ENCODE peak calls at places on chromosomes 16 and 17, in eight cellular contexts. P is bronchial epithelial cell, J is neural progenitor cell, G is ovary, R is glutamatergic neuron, H is thoracic aorta, W is WTC11, T is RWPE1. C is an unnamed sample.
A peak's percentile ranks its signal among the peaks of the same experiment; 100 is the strongest.

GRCh38 chr17:18122991-18123753 is 14.6 kb downstream of the MYO15A start:
- DNase-seq in H (no peak), J (no peak), G (no peak), T (no peak), W (no peak), R (no peak), P (no peak), C (no peak)

GRCh38 chr17:14143678-14144077 is 74.4 kb downstream of the COX10 start:
- DNase-seq in P (peak; percentile 37), W (no peak), G (no peak), H (no peak), T (no peak), J (no peak), R (no peak), C (no peak)

GRCh38 chr17:42050360-42051012 is at the start of gene C17orf113:
- DNase-seq in J (peak; percentile 88), G (peak; percentile 64), T (peak; percentile 55), H (no peak), R (peak; percentile 80), P (no peak), W (peak; percentile 75), C (no peak)

GRCh38 chr17:15920758-15921239 is 24.1 kb upstream of the ADORA2B start:
- DNase-seq in P (peak; percentile 82), H (no peak), T (peak; percentile 65), J (no peak), W (peak; percentile 20), R (no peak), G (no peak), C (peak; percentile 97)

GRCh38 chr17:43308999-43309398 is 75.2 kb upstream of the RNU2-1 start:
- DNase-seq in W (no peak), H (no peak), G (peak; percentile 10), J (no peak), P (no peak), R (no peak), T (no peak), C (no peak)

GRCh38 chr16:64416232-64417010 is 705.4 kb downstream of the CDH11 start:
- DNase-seq in H (no peak), T (no peak), R (no peak), G (no peak), P (peak; percentile 39), J (no peak), W (no peak), C (peak; percentile 85)

GRCh38 chr16:2471016-2471652 is at the start of gene NTN3:
- DNase-seq in W (peak; percentile 75), H (no peak), R (peak; percentile 79), J (peak; percentile 88), T (no peak), P (no peak), G (no peak), C (no peak)

GRCh38 chr17:52885882-52886281 is 727.4 kb upstream of the CA10 start:
- DNase-seq in T (no peak), G (no peak), P (no peak), J (peak; percentile 1), H (no peak), R (no peak), W (no peak), C (no peak)

GRCh38 chr17:62966426-62967110 is 533 bp downstream of the TANC2 start:
- DNase-seq in H (no peak), J (peak; percentile 73), R (peak; percentile 80), P (peak; percentile 40), T (peak; percentile 48), G (peak; percentile 79), W (peak; percentile 44), C (no peak)

GRCh38 chr17:82940226-82941020 is 100.6 kb upstream of the ZNF750 start:
- DNase-seq in H (no peak), P (no peak), W (peak; percentile 5), R (no peak), G (peak; percentile 14), J (no peak), T (no peak), C (no peak)

GRCh38 chr16:65604771-65605170 is 482.9 kb upstream of the CDH11 start:
- DNase-seq in H (no peak), R (no peak), T (no peak), W (no peak), G (no peak), J (no peak), P (no peak), C (no peak)

GRCh38 chr16:67654069-67654911 is 5.8 kb downstream of the ACD start:
- DNase-seq in W (no peak), J (no peak), H (no peak), P (no peak), R (no peak), G (peak; percentile 32), T (no peak), C (no peak)

GRCh38 chr17:52524238-52524637 is 365.7 kb upstream of the CA10 start:
- DNase-seq in W (no peak), H (no peak), T (no peak), G (no peak), R (no peak), P (no peak), J (no peak), C (no peak)

GRCh38 chr16:14014284-14014625 is 56.9 kb upstream of the MRTFB start:
- DNase-seq in P (peak; percentile 92), R (no peak), G (no peak), H (no peak), T (no peak), J (no peak), W (no peak), C (no peak)

GRCh38 chr17:14334261-14334860 is 33.5 kb downstream of the HS3ST3B1 start:
- DNase-seq in T (no peak), J (no peak), P (no peak), R (no peak), H (no peak), W (no peak), G (no peak), C (no peak)

GRCh38 chr17:19648475-19649406 is at the start of gene ALDH3A2:
- DNase-seq in R (peak; percentile 97), P (peak; percentile 86), W (peak; percentile 89), T (peak; percentile 99), J (peak; percentile 95), G (peak; percentile 97), H (peak; percentile 94), C (peak; percentile 94)
- TF ChIP-seq CTCF in R (no peak), P (no peak), W (no peak), T (no peak), J (peak; percentile 36), G (no peak), H (peak; percentile 38), C (peak; percentile 32)

GRCh38 chr16:29311636-29312344 is 94.7 kb downstream of the NPIPB11 start:
- DNase-seq in G (peak; percentile 39), R (no peak), P (no peak), H (no peak), J (no peak), W (no peak), T (no peak), C (no peak)

GRCh38 chr16:29308644-29309546 is 97.6 kb downstream of the NPIPB11 start:
- DNase-seq in W (no peak), R (no peak), J (no peak), G (peak; percentile 33), P (no peak), T (no peak), H (no peak), C (no peak)

GRCh38 chr16:29312835-29313558 is 93.5 kb downstream of the NPIPB11 start:
- DNase-seq in J (peak; percentile 22), H (no peak), R (peak; percentile 79), T (no peak), W (no peak), G (peak; percentile 41), P (no peak), C (peak; percentile 24)

GRCh38 chr16:29313559-29313887 is 93.0 kb downstream of the NPIPB11 start:
- DNase-seq in G (no peak), P (no peak), T (no peak), J (no peak), W (no peak), H (no peak), R (no peak), C (no peak)

GRCh38 chr16:29310852-29311314 is 95.6 kb downstream of the NPIPB11 start:
- DNase-seq in W (no peak), H (no peak), T (no peak), P (no peak), G (peak; percentile 77), J (no peak), R (no peak), C (no peak)
- TF ChIP-seq CTCF in W (no peak), H (peak; percentile 21), T (no peak), P (no peak), G (no peak), J (no peak), R (no peak), C (no peak)

DNA sequence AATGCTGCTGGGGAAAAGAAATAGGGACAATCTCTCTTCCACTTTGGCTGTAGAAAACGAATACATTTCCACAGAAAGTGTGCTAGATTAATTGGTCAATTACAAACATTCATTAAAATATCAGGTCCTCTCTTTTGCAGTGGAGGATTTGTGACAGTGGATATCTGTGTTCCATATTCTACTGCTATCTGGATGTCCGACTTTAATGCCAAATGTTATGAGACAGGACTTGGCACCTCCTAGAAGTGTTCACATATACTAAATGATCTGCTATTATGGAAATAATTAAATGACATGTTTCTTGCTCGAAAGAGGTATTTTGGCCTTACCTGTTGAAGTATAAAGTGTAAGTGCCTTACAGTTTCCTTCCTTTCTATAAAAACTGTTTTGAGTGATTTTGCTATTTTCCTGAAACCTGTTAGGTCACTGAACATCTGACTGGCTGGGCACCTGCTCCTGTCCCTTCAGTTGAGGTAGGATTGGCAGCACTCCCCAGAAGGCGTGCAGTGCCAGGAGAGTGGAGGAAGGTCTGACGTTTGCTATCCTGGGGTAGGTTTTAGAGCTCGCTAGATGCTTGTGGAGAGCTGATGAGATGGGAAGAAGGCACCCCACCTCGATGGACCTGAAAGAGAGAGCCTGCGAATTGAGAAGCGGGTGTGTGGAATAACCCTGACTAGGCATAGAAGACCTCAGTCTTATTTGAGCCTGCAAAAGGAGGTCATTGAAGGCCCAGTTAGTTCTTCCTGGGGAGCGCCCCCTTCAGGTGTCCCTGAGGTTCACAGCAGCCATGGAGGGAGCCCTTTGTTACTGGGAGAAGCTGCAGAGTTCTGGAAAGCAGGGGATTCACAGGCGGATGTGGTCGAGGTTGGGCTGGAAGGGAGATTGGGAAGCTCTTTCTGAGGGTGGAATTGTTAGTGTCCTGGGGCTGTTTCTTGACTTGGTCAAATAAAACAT is 159.4 kb upstream of the ZNF267 start:
- DNase-seq in H (no peak), G (no peak), R (peak; percentile 79), J (peak; percentile 67), P (no peak), T (no peak), W (peak; percentile 68), C (no peak)
- TF ChIP-seq CTCF in H (no peak), G (no peak), R (peak; percentile 70), J (peak; percentile 72), P (peak; percentile 47), T (no peak), W (peak; percentile 18), C (peak; percentile 25)

DNA sequence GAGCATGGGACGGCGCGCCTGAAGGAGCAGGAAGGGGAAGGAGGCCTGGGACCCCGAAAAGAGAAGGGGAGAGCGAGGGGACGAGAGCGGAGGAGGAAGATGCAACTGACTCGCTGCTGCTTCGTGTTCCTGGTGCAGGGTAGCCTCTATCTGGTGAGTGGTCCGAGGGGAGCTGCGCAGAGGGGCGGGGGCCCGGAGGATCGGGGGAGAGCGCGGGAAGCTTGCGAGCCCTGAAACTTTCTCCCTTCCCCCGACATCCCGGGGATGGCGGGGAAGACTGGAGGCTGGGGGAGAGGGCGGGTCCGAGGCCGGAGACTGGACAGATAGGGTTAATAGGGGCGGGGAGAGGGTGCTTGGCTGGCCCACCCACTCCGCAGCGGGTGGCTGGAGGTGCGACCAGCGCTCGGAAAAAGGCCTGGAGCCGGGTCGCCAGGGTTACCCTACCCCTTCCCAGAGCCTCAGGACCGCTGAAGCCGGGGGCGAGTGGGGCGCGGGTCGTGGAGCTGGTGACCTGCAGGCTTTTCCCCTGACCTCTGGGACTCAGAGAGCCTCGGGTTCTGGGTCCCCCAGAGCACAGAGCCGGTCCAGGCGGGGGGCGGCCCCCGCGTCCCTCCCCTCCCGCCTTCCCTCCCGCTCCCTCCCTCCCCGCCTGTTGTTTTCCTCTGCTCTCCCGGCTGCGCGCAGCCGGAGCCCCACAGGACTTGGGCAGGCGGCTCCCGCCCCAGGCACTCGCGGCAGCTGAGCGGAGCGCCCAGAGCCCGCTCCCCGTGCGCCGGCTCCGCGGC is 642 bp downstream of the NXPH3 start:
- DNase-seq in P (no peak), J (peak; percentile 85), W (peak; percentile 70), R (peak; percentile 76), G (peak; percentile 67), H (no peak), T (peak; percentile 58), C (no peak)
- TF ChIP-seq CTCF in P (no peak), J (no peak), W (no peak), R (no peak), G (no peak), H (no peak), T (no peak), C (no peak)

C was measured in astrocyte of the spinal cord.